ENCODE peak calls at places on chromosomes 4 and X, in ten cellular contexts. B is CD4-positive, alpha-beta T cell; N is LoVo; V is KBM-7; G is endodermal cell; O is midbrain; Z is HL-60; T is stimulated activated CD8-positive, alpha-beta memory T cell treated with anti-CD3 and anti-CD28 coated beads, Interleukin-15, amount 100 ng/mL, for 24 hours; R is astrocyte of the spinal cord; W is kidney epithelial cell. S is an unnamed sample.

GRCh38 chr4:111537861-111538260 is 607.4 kb upstream of the FAM241A start:
- DNase-seq in W (peak; percentile 2), T (no peak), V (no peak), N (no peak), R (peak; percentile 28), G (no peak), Z (no peak), B (no peak), O (no peak), S (no peak)

GRCh38 chr4:132488555-132488954 is 660.5 kb upstream of the PCDH10 start:
- DNase-seq in O (no peak), R (no peak), W (no peak), G (no peak), Z (no peak), N (no peak), B (no peak), T (no peak), V (no peak), S (no peak)

GRCh38 chr4:18366762-18367358 is 345.3 kb upstream of the LCORL start:
- DNase-seq in T (no peak), N (peak; percentile 35), V (peak; percentile 38), B (no peak), G (peak; percentile 49), R (peak; percentile 19), O (no peak), Z (peak; percentile 1), W (no peak), S (no peak)

GRCh38 chrX:117397846-117398245 is 718.8 kb downstream of the KLHL13 start:
- DNase-seq in Z (no peak), N (no peak), R (no peak), O (no peak), V (no peak), T (no peak), G (no peak), B (no peak), W (no peak), S (no peak)

GRCh38 chrX:15500497-15500966 is at the start of gene BMX:
- DNase-seq in R (no peak), G (no peak), V (peak; percentile 36), B (no peak), W (no peak), N (no peak), O (no peak), Z (no peak), T (no peak), S (no peak)

GRCh38 chrX:15366507-15367352 is 17.5 kb downstream of the VEGFD start:
- DNase-seq in T (no peak), G (no peak), B (no peak), V (peak; percentile 65), O (no peak), Z (peak; percentile 7), N (no peak), R (no peak), W (no peak), S (no peak)

GRCh38 chr4:15232725-15233597 is 194.9 kb upstream of the C1QTNF7 start:
- DNase-seq in N (no peak), B (peak; percentile 34), Z (no peak), T (no peak), W (no peak), O (peak; percentile 17), V (no peak), R (peak; percentile 94), G (no peak), S (no peak)

GRCh38 chr4:91824773-91825172 is 479.0 kb upstream of the GRID2 start:
- DNase-seq in T (no peak), N (no peak), V (no peak), W (no peak), B (no peak), R (no peak), O (no peak), Z (no peak), G (no peak), S (no peak)

GRCh38 chr4:162498168-162498567 is 334.4 kb upstream of the FSTL5 start:
- DNase-seq in B (no peak), G (no peak), Z (no peak), W (no peak), N (no peak), T (no peak), R (no peak), V (no peak), O (no peak), S (no peak)